ENCODE peak calls at places on chromosomes 3 and 15, in seven cellular contexts. One of them, this sample, is unnamed.

GRCh38 chr3:12479919-12480425 is 4.3 kb upstream of the TSEN2 start:
- DNase-seq in CD8-positive, alpha-beta T cell: peak
- DNase-seq in psoas muscle: no peak
- DNase-seq in PC-3: peak
- DNase-seq in left lung: no peak
- DNase-seq in Peyer's patch: peak
- DNase-seq in uterus: peak
- DNase-seq in this sample: no peak

GRCh38 chr3:45772341-45773035 is 23.8 kb downstream of the SLC6A20 start:
- DNase-seq in CD8-positive, alpha-beta T cell: no peak
- DNase-seq in psoas muscle: no peak
- DNase-seq in PC-3: no peak
- DNase-seq in left lung: no peak
- DNase-seq in Peyer's patch: peak
- DNase-seq in uterus: no peak
- DNase-seq in this sample: peak

GRCh38 chr3:130857336-130858026 is 36.4 kb upstream of the ATP2C1 start:
- DNase-seq in CD8-positive, alpha-beta T cell: no peak
- DNase-seq in psoas muscle: no peak
- DNase-seq in PC-3: peak
- DNase-seq in left lung: no peak
- DNase-seq in Peyer's patch: no peak
- DNase-seq in uterus: no peak
- DNase-seq in this sample: no peak

GRCh38 chr3:197300361-197300760 is 1.9 kb upstream of the DLG1 start:
- DNase-seq in CD8-positive, alpha-beta T cell: no peak
- DNase-seq in psoas muscle: no peak
- DNase-seq in PC-3: no peak
- DNase-seq in left lung: no peak
- DNase-seq in Peyer's patch: no peak
- DNase-seq in uterus: no peak
- DNase-seq in this sample: no peak

GRCh38 chr15:34647569-34648334 is 64.3 kb upstream of the GOLGA8B start:
- DNase-seq in CD8-positive, alpha-beta T cell: no peak
- DNase-seq in psoas muscle: no peak
- DNase-seq in PC-3: no peak
- DNase-seq in left lung: no peak
- DNase-seq in Peyer's patch: no peak
- DNase-seq in uterus: no peak
- DNase-seq in this sample: no peak

GRCh38 chr3:177282028-177282655 is 84.9 kb upstream of the TBL1XR1 start:
- DNase-seq in CD8-positive, alpha-beta T cell: no peak
- DNase-seq in psoas muscle: no peak
- DNase-seq in PC-3: no peak
- DNase-seq in left lung: no peak
- DNase-seq in Peyer's patch: peak
- DNase-seq in uterus: no peak
- DNase-seq in this sample: no peak

GRCh38 chr3:109382573-109382972 is 45.2 kb upstream of the DPPA4 start:
- DNase-seq in CD8-positive, alpha-beta T cell: no peak
- DNase-seq in psoas muscle: no peak
- DNase-seq in PC-3: no peak
- DNase-seq in left lung: no peak
- DNase-seq in Peyer's patch: no peak
- DNase-seq in uterus: no peak
- DNase-seq in this sample: no peak

GRCh38 chr3:15781637-15782402 is 16.0 kb downstream of the ANKRD28 start:
- DNase-seq in CD8-positive, alpha-beta T cell: no peak
- DNase-seq in psoas muscle: no peak
- DNase-seq in PC-3: no peak
- DNase-seq in left lung: no peak
- DNase-seq in Peyer's patch: no peak
- DNase-seq in uterus: no peak
- DNase-seq in this sample: no peak

GRCh38 chr3:154786724-154787123 is 293.4 kb upstream of the MME start:
- DNase-seq in CD8-positive, alpha-beta T cell: no peak
- DNase-seq in psoas muscle: no peak
- DNase-seq in PC-3: no peak
- DNase-seq in left lung: no peak
- DNase-seq in Peyer's patch: no peak
- DNase-seq in uterus: no peak
- DNase-seq in this sample: no peak

GRCh38 chr15:67152429-67152828 is 87.0 kb downstream of the SMAD3 start:
- DNase-seq in CD8-positive, alpha-beta T cell: no peak
- DNase-seq in psoas muscle: no peak
- DNase-seq in PC-3: no peak
- DNase-seq in left lung: no peak
- DNase-seq in Peyer's patch: no peak
- DNase-seq in uterus: no peak
- DNase-seq in this sample: no peak

GRCh38 chr15:67147410-67147949 is 82.1 kb downstream of the SMAD3 start:
- DNase-seq in CD8-positive, alpha-beta T cell: no peak
- DNase-seq in psoas muscle: no peak
- DNase-seq in PC-3: peak
- DNase-seq in left lung: no peak
- DNase-seq in Peyer's patch: peak
- DNase-seq in uterus: no peak
- DNase-seq in this sample: no peak

GRCh38 chr15:67149068-67149841 is 83.9 kb downstream of the SMAD3 start:
- DNase-seq in CD8-positive, alpha-beta T cell: no peak
- DNase-seq in psoas muscle: no peak
- DNase-seq in PC-3: peak
- DNase-seq in left lung: no peak
- DNase-seq in Peyer's patch: peak
- DNase-seq in uterus: no peak
- DNase-seq in this sample: no peak

GRCh38 chr15:67148196-67148701 is 82.8 kb downstream of the SMAD3 start:
- DNase-seq in CD8-positive, alpha-beta T cell: no peak
- DNase-seq in psoas muscle: no peak
- DNase-seq in PC-3: peak
- DNase-seq in left lung: no peak
- DNase-seq in Peyer's patch: peak
- DNase-seq in uterus: no peak
- DNase-seq in this sample: no peak

DNA sequence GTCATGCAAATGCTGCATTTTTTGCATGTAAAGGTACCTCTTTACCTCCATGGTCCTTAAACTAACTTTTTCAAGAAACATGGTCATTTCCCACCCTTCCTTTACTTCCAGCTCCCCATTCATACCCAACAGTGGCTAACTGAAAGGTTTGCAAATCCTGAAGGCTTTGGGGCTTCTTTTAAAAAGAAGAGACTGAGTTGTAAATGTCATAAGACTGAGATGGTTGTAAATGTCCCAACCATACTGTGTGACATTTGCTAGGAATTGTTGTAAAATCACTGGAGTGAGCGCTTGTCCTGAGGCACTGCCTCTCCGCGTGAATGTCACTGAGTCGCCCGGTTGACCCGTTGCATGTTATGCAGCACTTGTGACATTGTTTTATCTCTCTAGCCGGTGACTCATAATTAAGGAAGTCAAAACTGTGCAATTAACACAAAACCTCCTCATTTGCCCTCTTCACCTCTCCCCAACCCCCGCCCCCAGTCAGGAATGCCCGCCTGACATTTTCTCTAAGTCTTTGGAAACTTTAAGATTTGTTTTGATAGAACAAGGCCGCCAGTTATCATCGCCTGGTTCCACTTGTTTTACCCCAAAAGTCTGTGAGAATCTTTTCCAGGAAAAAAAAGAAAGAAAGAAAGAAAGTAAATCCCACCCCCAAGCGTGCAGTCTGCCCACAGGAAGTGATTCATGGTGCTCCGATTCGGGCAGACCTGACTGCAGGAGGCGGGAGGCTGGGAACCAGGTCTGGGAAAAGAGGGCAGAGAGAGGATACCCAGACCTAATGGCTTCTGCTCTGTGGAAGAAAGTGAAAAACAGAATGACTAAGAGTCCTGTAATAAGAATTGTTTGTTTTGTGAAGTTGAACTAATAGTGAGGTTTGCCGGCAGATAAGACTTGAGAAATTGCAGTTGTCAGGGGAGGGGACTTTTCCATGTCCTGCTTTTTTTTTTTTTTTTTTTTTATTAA is 84.7 kb downstream of the SMAD3 start:
- DNase-seq in CD8-positive, alpha-beta T cell: peak
- DNase-seq in psoas muscle: peak
- DNase-seq in PC-3: peak
- DNase-seq in left lung: peak
- DNase-seq in Peyer's patch: peak
- DNase-seq in uterus: peak
- DNase-seq in this sample: peak
- H3K27ac ChIP-seq in CD8-positive, alpha-beta T cell: no peak
- H3K27ac ChIP-seq in psoas muscle: peak
- H3K27ac ChIP-seq in PC-3: peak
- H3K27ac ChIP-seq in left lung: peak
- H3K27ac ChIP-seq in Peyer's patch: peak
- H3K27ac ChIP-seq in uterus: peak
- H3K27ac ChIP-seq in this sample: peak

GRCh38 chr3:47022540-47023161 is 43.2 kb downstream of the NBEAL2 start:
- DNase-seq in CD8-positive, alpha-beta T cell: no peak
- DNase-seq in psoas muscle: no peak
- DNase-seq in PC-3: peak
- DNase-seq in left lung: no peak
- DNase-seq in Peyer's patch: peak
- DNase-seq in uterus: no peak
- DNase-seq in this sample: no peak

GRCh38 chr3:47020311-47020710 is 40.8 kb downstream of the NBEAL2 start:
- DNase-seq in CD8-positive, alpha-beta T cell: no peak
- DNase-seq in psoas muscle: no peak
- DNase-seq in PC-3: no peak
- DNase-seq in left lung: no peak
- DNase-seq in Peyer's patch: no peak
- DNase-seq in uterus: no peak
- DNase-seq in this sample: no peak

GRCh38 chr3:47028667-47029066 is 49.2 kb downstream of the NBEAL2 start:
- DNase-seq in CD8-positive, alpha-beta T cell: no peak
- DNase-seq in psoas muscle: no peak
- DNase-seq in PC-3: no peak
- DNase-seq in left lung: no peak
- DNase-seq in Peyer's patch: no peak
- DNase-seq in uterus: no peak
- DNase-seq in this sample: no peak

GRCh38 chr3:47028146-47028545 is 48.7 kb downstream of the NBEAL2 start:
- DNase-seq in CD8-positive, alpha-beta T cell: no peak
- DNase-seq in psoas muscle: no peak
- DNase-seq in PC-3: no peak
- DNase-seq in left lung: no peak
- DNase-seq in Peyer's patch: no peak
- DNase-seq in uterus: no peak
- DNase-seq in this sample: no peak

GRCh38 chr3:47024932-47025331 is 45.5 kb downstream of the NBEAL2 start:
- DNase-seq in CD8-positive, alpha-beta T cell: no peak
- DNase-seq in psoas muscle: no peak
- DNase-seq in PC-3: peak
- DNase-seq in left lung: no peak
- DNase-seq in Peyer's patch: no peak
- DNase-seq in uterus: no peak
- DNase-seq in this sample: no peak
- TF ChIP-seq CTCF in CD8-positive, alpha-beta T cell: no peak
- TF ChIP-seq CTCF in psoas muscle: no peak
- TF ChIP-seq CTCF in PC-3: no peak
- TF ChIP-seq CTCF in left lung: no peak
- TF ChIP-seq CTCF in Peyer's patch: no peak
- TF ChIP-seq CTCF in uterus: no peak
- TF ChIP-seq CTCF in this sample: no peak

GRCh38 chr15:78944202-78944625 is 632 bp downstream of the CTSH start:
- DNase-seq in CD8-positive, alpha-beta T cell: no peak
- DNase-seq in psoas muscle: no peak
- DNase-seq in PC-3: no peak
- DNase-seq in left lung: no peak
- DNase-seq in Peyer's patch: peak
- DNase-seq in uterus: no peak
- DNase-seq in this sample: no peak

GRCh38 chr15:78946493-78946892 is 1.6 kb upstream of the CTSH start:
- DNase-seq in CD8-positive, alpha-beta T cell: no peak
- DNase-seq in psoas muscle: no peak
- DNase-seq in PC-3: no peak
- DNase-seq in left lung: no peak
- DNase-seq in Peyer's patch: no peak
- DNase-seq in uterus: no peak
- DNase-seq in this sample: no peak

GRCh38 chr15:78943692-78944091 is 1.2 kb downstream of the CTSH start:
- DNase-seq in CD8-positive, alpha-beta T cell: no peak
- DNase-seq in psoas muscle: no peak
- DNase-seq in PC-3: no peak
- DNase-seq in left lung: no peak
- DNase-seq in Peyer's patch: no peak
- DNase-seq in uterus: no peak
- DNase-seq in this sample: no peak

GRCh38 chr15:78944669-78945407 is at the start of gene CTSH:
- DNase-seq in CD8-positive, alpha-beta T cell: peak
- DNase-seq in psoas muscle: peak
- DNase-seq in PC-3: peak
- DNase-seq in left lung: peak
- DNase-seq in Peyer's patch: peak
- DNase-seq in uterus: peak
- DNase-seq in this sample: no peak

GRCh38 chr15:78942741-78943140 is 2.1 kb downstream of the CTSH start:
- DNase-seq in CD8-positive, alpha-beta T cell: no peak
- DNase-seq in psoas muscle: no peak
- DNase-seq in PC-3: no peak
- DNase-seq in left lung: no peak
- DNase-seq in Peyer's patch: no peak
- DNase-seq in uterus: no peak
- DNase-seq in this sample: no peak
- H3K4me3 ChIP-seq in CD8-positive, alpha-beta T cell: no peak
- H3K4me3 ChIP-seq in psoas muscle: no peak
- H3K4me3 ChIP-seq in PC-3: no peak
- H3K4me3 ChIP-seq in left lung: peak
- H3K4me3 ChIP-seq in Peyer's patch: no peak
- H3K4me3 ChIP-seq in uterus: no peak
- H3K4me3 ChIP-seq in this sample: no peak

GRCh38 chr3:142117052-142117451 is 32.3 kb downstream of the TFDP2 start:
- DNase-seq in CD8-positive, alpha-beta T cell: no peak
- DNase-seq in psoas muscle: no peak
- DNase-seq in PC-3: peak
- DNase-seq in left lung: peak
- DNase-seq in Peyer's patch: no peak
- DNase-seq in uterus: no peak
- DNase-seq in this sample: no peak
- H3K27ac ChIP-seq in CD8-positive, alpha-beta T cell: no peak
- H3K27ac ChIP-seq in psoas muscle: no peak
- H3K27ac ChIP-seq in PC-3: no peak
- H3K27ac ChIP-seq in left lung: no peak
- H3K27ac ChIP-seq in Peyer's patch: no peak
- H3K27ac ChIP-seq in uterus: no peak
- H3K27ac ChIP-seq in this sample: no peak

This sample was measured in coronary artery.